ENCODE peak calls at places on chromosomes 16 and 17, in six cellular contexts. G is dorsolateral prefrontal cortex, S is MCF 10A, J is natural killer cell, V is H9, C is heart right ventricle. E is an unnamed sample.

GRCh38 chr16:87956169-87956770 is 5.0 kb downstream of the BANP start:
- DNase-seq in G (no peak), S (no peak), J (peak), V (no peak), C (no peak), E (peak)

GRCh38 chr16:80556481-80556880 is 15.7 kb downstream of the DYNLRB2 start:
- DNase-seq in G (no peak), S (no peak), J (no peak), V (no peak), C (no peak), E (no peak)

GRCh38 chr16:64392456-64392855 is 729.4 kb downstream of the CDH11 start:
- DNase-seq in G (no peak), S (no peak), J (no peak), V (no peak), C (no peak), E (no peak)

GRCh38 chr16:67399749-67400704 is 6.7 kb upstream of the TPPP3 start:
- DNase-seq in G (no peak), S (no peak), J (no peak), V (no peak), C (no peak), E (no peak)

GRCh38 chr16:58170223-58170622 is 27.7 kb downstream of the CSNK2A2 start:
- DNase-seq in G (no peak), S (no peak), J (no peak), V (no peak), C (no peak), E (no peak)

GRCh38 chr16:83817022-83817421 is 9.2 kb downstream of the HSBP1 start:
- DNase-seq in G (no peak), S (no peak), J (no peak), V (no peak), C (no peak), E (no peak)

GRCh38 chr16:57178793-57179212 is 7.0 kb downstream of the PSME3IP1 start:
- DNase-seq in G (no peak), S (no peak), J (no peak), V (no peak), C (no peak), E (no peak)

GRCh38 chr17:31008374-31009035 is 37.7 kb downstream of the RNF135 start:
- DNase-seq in G (no peak), S (peak), J (peak), V (peak), C (peak), E (peak)

GRCh38 chr17:2400877-2401425 is at the start of gene MNT:
- DNase-seq in G (peak), S (peak), J (peak), V (peak), C (peak), E (peak)

GRCh38 chr16:50282010-50282538 is 15.7 kb downstream of the ADCY7 start:
- DNase-seq in G (no peak), S (no peak), J (peak), V (no peak), C (peak), E (no peak)

GRCh38 chr16:79067600-79067999 is 532.9 kb downstream of the MAF start:
- DNase-seq in G (no peak), S (no peak), J (no peak), V (no peak), C (no peak), E (no peak)

GRCh38 chr17:43217614-43218087 is 6.0 kb downstream of the TMEM106A start:
- DNase-seq in G (no peak), S (no peak), J (no peak), V (no peak), C (no peak), E (no peak)

GRCh38 chr17:37527249-37527851 is 37.7 kb downstream of the DUSP14 start:
- DNase-seq in G (no peak), S (peak), J (no peak), V (no peak), C (no peak), E (no peak)

GRCh38 chr17:38907930-38908675 is 17.3 kb upstream of the LASP1NB start:
- DNase-seq in G (no peak), S (no peak), J (no peak), V (no peak), C (no peak), E (no peak)
- TF ChIP-seq CTCF in G (no peak), S (no peak), J (no peak), V (no peak), C (no peak), E (no peak)

GRCh38 chr16:46974352-46974751 is 878 bp upstream of the DNAJA2 start:
- DNase-seq in G (no peak), S (peak), J (no peak), V (no peak), C (no peak), E (no peak)
- TF ChIP-seq CTCF in G (no peak), S (no peak), J (no peak), V (no peak), C (no peak), E (no peak)

GRCh38 chr17:72365857-72366415 is 245.1 kb downstream of the SOX9 start:
- DNase-seq in G (no peak), S (no peak), J (no peak), V (no peak), C (no peak), E (no peak)
- TF ChIP-seq CTCF in G (no peak), S (no peak), J (no peak), V (no peak), C (no peak), E (no peak)

GRCh38 chr16:30141750-30142149 is 18.7 kb upstream of the MAPK3 start:
- DNase-seq in G (no peak), S (no peak), J (no peak), V (no peak), C (no peak), E (no peak)

GRCh38 chr16:30144917-30145316 is 21.9 kb upstream of the MAPK3 start:
- DNase-seq in G (no peak), S (no peak), J (no peak), V (no peak), C (no peak), E (no peak)

GRCh38 chr16:30143347-30143702 is 20.3 kb upstream of the MAPK3 start:
- DNase-seq in G (no peak), S (no peak), J (no peak), V (no peak), C (no peak), E (no peak)

GRCh38 chr16:30144017-30144416 is 21.0 kb upstream of the MAPK3 start:
- DNase-seq in G (no peak), S (no peak), J (no peak), V (no peak), C (no peak), E (no peak)

DNA sequence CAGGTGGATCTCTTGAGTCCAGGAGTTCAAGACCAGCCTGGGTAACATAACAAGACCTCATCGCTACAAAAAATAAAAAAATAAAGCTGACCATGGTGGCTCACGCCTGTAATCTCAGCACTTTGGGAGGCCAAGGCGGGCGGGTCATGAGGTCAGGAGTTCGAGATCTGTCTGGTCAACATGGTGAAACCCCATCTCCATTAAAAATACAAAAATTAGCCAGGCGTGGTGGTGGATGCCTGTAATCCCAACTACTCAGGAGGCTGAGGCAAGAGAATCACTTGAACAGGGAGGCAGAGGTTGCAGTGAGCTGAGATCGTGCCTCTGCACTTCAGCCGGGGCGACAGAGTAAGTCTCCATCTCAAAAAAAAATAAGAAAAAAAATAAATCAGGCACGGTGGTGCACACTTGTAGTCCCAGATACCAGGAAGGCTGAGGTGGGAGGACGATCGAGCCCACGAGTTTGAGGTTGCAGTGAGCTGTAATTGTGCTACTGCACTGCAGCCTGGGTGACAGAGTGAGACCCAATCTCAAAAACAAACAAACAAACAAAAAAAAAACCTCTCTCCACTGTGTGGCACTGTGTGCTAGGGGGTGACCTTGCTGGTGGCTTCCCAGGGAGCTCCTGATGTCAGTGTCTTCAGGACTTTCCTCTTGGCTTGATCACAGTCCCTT is 19.8 kb upstream of the MAPK3 start:
- DNase-seq in G (no peak), S (peak), J (no peak), V (peak), C (no peak), E (no peak)
- TF ChIP-seq CTCF in G (no peak), S (no peak), J (peak), V (peak), C (no peak), E (no peak)

GRCh38 chr17:79126139-79126538 is 51.5 kb downstream of the ENGASE start:
- DNase-seq in G (no peak), S (peak), J (no peak), V (peak), C (no peak), E (no peak)
- TF ChIP-seq CTCF in G (no peak), S (no peak), J (no peak), V (peak), C (peak), E (no peak)

DNA sequence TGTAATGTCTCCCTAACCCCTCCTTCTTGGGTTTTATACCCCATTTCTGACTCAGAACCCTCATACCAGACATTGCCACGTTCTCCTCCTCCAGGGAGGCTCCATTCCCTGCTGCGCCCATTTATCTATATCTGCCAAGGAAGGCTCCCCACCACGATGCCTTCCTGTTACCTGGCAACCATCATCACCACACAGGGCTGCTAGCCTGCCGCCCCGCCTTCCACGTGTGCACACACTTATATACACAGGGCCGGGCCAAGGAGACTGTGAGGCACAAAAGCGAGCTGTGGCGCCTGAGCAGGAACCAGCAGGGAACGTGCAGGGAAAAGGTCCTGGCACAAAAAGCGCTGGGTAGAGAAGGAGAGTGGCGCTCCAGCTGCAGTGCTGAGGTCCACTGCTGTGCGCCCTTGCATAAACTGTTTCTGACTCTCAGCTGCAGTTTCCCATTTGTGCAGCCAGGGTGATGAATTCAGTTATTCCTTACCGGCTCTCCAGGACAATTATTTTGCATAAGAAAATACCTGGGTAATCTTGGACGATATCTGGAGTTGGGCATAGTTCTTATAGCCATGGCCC is 261.7 kb downstream of the CBLN1 start:
- DNase-seq in G (no peak), S (no peak), J (no peak), V (no peak), C (no peak), E (no peak)
- TF ChIP-seq CTCF in G (no peak), S (no peak), J (no peak), V (no peak), C (no peak), E (no peak)

GRCh38 chr17:69723741-69724140 is 309.2 kb downstream of the MAP2K6 start:
- DNase-seq in G (no peak), S (peak), J (no peak), V (no peak), C (no peak), E (no peak)
- TF ChIP-seq CTCF in G (no peak), S (peak), J (no peak), V (peak), C (no peak), E (no peak)